ENCODE peak calls at places on chromosome 13, in five cellular contexts. One of them, this sample, is unnamed.

GRCh38 chr13:31686660-31687430 is 52.5 kb upstream of the RXFP2 start:
- DNase-seq in A549: no peak
- DNase-seq in thoracic aorta: no peak
- DNase-seq in suprapubic skin: no peak
- DNase-seq in body of pancreas: no peak
- DNase-seq in this sample: no peak

GRCh38 chr13:78317030-78317429 is 286.3 kb downstream of the POU4F1 start:
- DNase-seq in A549: no peak
- DNase-seq in thoracic aorta: no peak
- DNase-seq in suprapubic skin: no peak
- DNase-seq in body of pancreas: no peak
- DNase-seq in this sample: no peak

GRCh38 chr13:80363890-80364503 is 23.1 kb upstream of the SPRY2 start:
- DNase-seq in A549: peak
- DNase-seq in thoracic aorta: no peak
- DNase-seq in suprapubic skin: no peak
- DNase-seq in body of pancreas: no peak
- DNase-seq in this sample: no peak

GRCh38 chr13:46629811-46630413 is 76.9 kb downstream of the LRCH1 start:
- DNase-seq in A549: no peak
- DNase-seq in thoracic aorta: no peak
- DNase-seq in suprapubic skin: no peak
- DNase-seq in body of pancreas: no peak
- DNase-seq in this sample: no peak

GRCh38 chr13:58142952-58143351 is 511.4 kb downstream of the PCDH17 start:
- DNase-seq in A549: no peak
- DNase-seq in thoracic aorta: no peak
- DNase-seq in suprapubic skin: no peak
- DNase-seq in body of pancreas: no peak
- DNase-seq in this sample: no peak

GRCh38 chr13:45828253-45828968 is 23.1 kb downstream of the SIAH3 start:
- DNase-seq in A549: no peak
- DNase-seq in thoracic aorta: no peak
- DNase-seq in suprapubic skin: no peak
- DNase-seq in body of pancreas: no peak
- DNase-seq in this sample: no peak

GRCh38 chr13:31242935-31243334 is 43.2 kb downstream of the B3GLCT start:
- DNase-seq in A549: no peak
- DNase-seq in thoracic aorta: no peak
- DNase-seq in suprapubic skin: no peak
- DNase-seq in body of pancreas: no peak
- DNase-seq in this sample: no peak

GRCh38 chr13:61286148-61286745 is 129.4 kb downstream of the PCDH20 start:
- DNase-seq in A549: peak
- DNase-seq in thoracic aorta: no peak
- DNase-seq in suprapubic skin: no peak
- DNase-seq in body of pancreas: no peak
- DNase-seq in this sample: no peak

GRCh38 chr13:92175330-92175729 is 776.9 kb downstream of the GPC5 start:
- DNase-seq in A549: peak
- DNase-seq in thoracic aorta: no peak
- DNase-seq in suprapubic skin: no peak
- DNase-seq in body of pancreas: peak
- DNase-seq in this sample: no peak

GRCh38 chr13:109271991-109272454 is 514.4 kb downstream of the IRS2 start:
- DNase-seq in A549: peak
- DNase-seq in thoracic aorta: no peak
- DNase-seq in suprapubic skin: no peak
- DNase-seq in body of pancreas: no peak
- DNase-seq in this sample: no peak

DNA sequence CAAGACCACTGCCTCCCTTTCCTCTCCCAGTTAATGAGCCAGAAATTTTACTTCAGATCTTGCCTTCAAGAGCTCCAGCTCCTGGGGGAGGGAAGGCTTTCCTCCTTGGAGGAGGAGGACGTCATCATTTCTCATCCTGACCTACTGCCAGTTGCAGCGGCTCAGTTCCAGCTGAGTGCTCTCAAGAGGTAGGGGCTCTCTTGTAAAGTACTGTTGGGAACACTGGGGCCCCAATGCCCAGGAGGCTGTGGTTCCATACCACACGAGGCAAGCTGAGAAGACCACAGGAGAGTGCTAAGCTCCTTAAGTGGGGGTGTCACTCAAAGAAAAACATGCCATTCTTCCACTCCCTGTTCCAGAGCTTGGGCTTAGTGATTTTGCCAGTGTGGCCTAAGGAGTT is 36.2 kb downstream of the METTL21C start:
- DNase-seq in A549: no peak
- DNase-seq in thoracic aorta: no peak
- DNase-seq in suprapubic skin: no peak
- DNase-seq in body of pancreas: no peak
- DNase-seq in this sample: no peak
- H3K27ac ChIP-seq in A549: no peak
- H3K27ac ChIP-seq in thoracic aorta: no peak
- H3K27ac ChIP-seq in suprapubic skin: no peak
- H3K27ac ChIP-seq in body of pancreas: no peak
- H3K27ac ChIP-seq in this sample: no peak

GRCh38 chr13:48536851-48537250 is 4.0 kb upstream of the RCBTB2 start:
- DNase-seq in A549: no peak
- DNase-seq in thoracic aorta: no peak
- DNase-seq in suprapubic skin: no peak
- DNase-seq in body of pancreas: no peak
- DNase-seq in this sample: no peak

GRCh38 chr13:48542581-48543341 is 9.9 kb upstream of the RCBTB2 start:
- DNase-seq in A549: no peak
- DNase-seq in thoracic aorta: no peak
- DNase-seq in suprapubic skin: peak
- DNase-seq in body of pancreas: peak
- DNase-seq in this sample: no peak

GRCh38 chr13:48545608-48546007 is 12.7 kb upstream of the RCBTB2 start:
- DNase-seq in A549: no peak
- DNase-seq in thoracic aorta: no peak
- DNase-seq in suprapubic skin: no peak
- DNase-seq in body of pancreas: no peak
- DNase-seq in this sample: no peak

GRCh38 chr13:48539550-48539949 is 6.7 kb upstream of the RCBTB2 start:
- DNase-seq in A549: no peak
- DNase-seq in thoracic aorta: no peak
- DNase-seq in suprapubic skin: no peak
- DNase-seq in body of pancreas: no peak
- DNase-seq in this sample: no peak

GRCh38 chr13:48542138-48542537 is 9.3 kb upstream of the RCBTB2 start:
- DNase-seq in A549: no peak
- DNase-seq in thoracic aorta: no peak
- DNase-seq in suprapubic skin: no peak
- DNase-seq in body of pancreas: no peak
- DNase-seq in this sample: no peak
- H3K4me3 ChIP-seq in A549: no peak
- H3K4me3 ChIP-seq in thoracic aorta: no peak
- H3K4me3 ChIP-seq in suprapubic skin: no peak
- H3K4me3 ChIP-seq in body of pancreas: no peak
- H3K4me3 ChIP-seq in this sample: no peak

GRCh38 chr13:97257228-97257755 is 35.2 kb downstream of the MBNL2 start:
- DNase-seq in A549: peak
- DNase-seq in thoracic aorta: no peak
- DNase-seq in suprapubic skin: no peak
- DNase-seq in body of pancreas: no peak
- DNase-seq in this sample: no peak
- H3K27ac ChIP-seq in A549: peak
- H3K27ac ChIP-seq in thoracic aorta: peak
- H3K27ac ChIP-seq in suprapubic skin: peak
- H3K27ac ChIP-seq in body of pancreas: peak
- H3K27ac ChIP-seq in this sample: peak

DNA sequence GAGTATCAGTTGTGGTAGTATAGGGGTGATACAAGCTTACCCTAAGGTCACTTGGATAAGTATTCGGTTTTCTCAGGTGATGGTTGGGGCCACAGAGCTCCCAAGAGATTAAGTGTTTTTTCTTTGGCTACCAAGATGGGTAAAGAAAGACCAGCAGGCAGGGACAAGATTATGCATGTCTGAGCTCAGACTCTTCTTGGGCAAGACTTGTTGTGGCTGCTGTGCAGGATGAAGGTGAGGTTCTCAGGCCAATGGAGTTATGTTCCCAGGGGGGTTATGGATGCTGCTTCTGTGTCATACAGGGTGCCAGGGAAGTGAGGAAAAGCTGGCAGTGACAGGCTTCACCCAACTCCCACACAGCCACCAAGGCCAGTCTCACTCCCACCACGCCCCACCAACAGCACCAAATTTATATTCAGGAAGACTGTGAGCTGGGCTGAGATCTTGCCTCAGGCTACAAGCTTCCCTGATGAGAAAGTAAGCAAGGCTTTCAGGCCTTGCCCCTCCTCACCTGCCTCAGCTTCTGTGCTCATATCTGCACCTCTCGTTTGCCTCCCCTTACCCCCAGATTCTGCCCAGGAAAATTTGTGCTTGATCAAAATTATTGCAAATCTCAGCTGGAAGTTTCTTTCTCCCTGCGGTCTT is 511.8 kb upstream of the SLITRK1 start:
- DNase-seq in A549: no peak
- DNase-seq in thoracic aorta: no peak
- DNase-seq in suprapubic skin: no peak
- DNase-seq in body of pancreas: no peak
- DNase-seq in this sample: no peak
- H3K4me3 ChIP-seq in A549: no peak
- H3K4me3 ChIP-seq in thoracic aorta: no peak
- H3K4me3 ChIP-seq in suprapubic skin: no peak
- H3K4me3 ChIP-seq in body of pancreas: no peak
- H3K4me3 ChIP-seq in this sample: no peak

GRCh38 chr13:43293008-43293407 is 269.6 kb downstream of the DNAJC15 start:
- DNase-seq in A549: no peak
- DNase-seq in thoracic aorta: no peak
- DNase-seq in suprapubic skin: no peak
- DNase-seq in body of pancreas: no peak
- DNase-seq in this sample: no peak
- H3K27ac ChIP-seq in A549: no peak
- H3K27ac ChIP-seq in thoracic aorta: no peak
- H3K27ac ChIP-seq in suprapubic skin: no peak
- H3K27ac ChIP-seq in body of pancreas: no peak
- H3K27ac ChIP-seq in this sample: no peak

GRCh38 chr13:40503026-40503425 is 163.4 kb downstream of the FOXO1 start:
- DNase-seq in A549: no peak
- DNase-seq in thoracic aorta: no peak
- DNase-seq in suprapubic skin: no peak
- DNase-seq in body of pancreas: no peak
- DNase-seq in this sample: no peak

GRCh38 chr13:40504641-40505040 is 161.8 kb downstream of the FOXO1 start:
- DNase-seq in A549: no peak
- DNase-seq in thoracic aorta: no peak
- DNase-seq in suprapubic skin: no peak
- DNase-seq in body of pancreas: no peak
- DNase-seq in this sample: no peak

GRCh38 chr13:40503966-40504591 is 162.4 kb downstream of the FOXO1 start:
- DNase-seq in A549: peak
- DNase-seq in thoracic aorta: no peak
- DNase-seq in suprapubic skin: no peak
- DNase-seq in body of pancreas: no peak
- DNase-seq in this sample: no peak

GRCh38 chr13:40506592-40507446 is 159.6 kb downstream of the FOXO1 start:
- DNase-seq in A549: no peak
- DNase-seq in thoracic aorta: no peak
- DNase-seq in suprapubic skin: no peak
- DNase-seq in body of pancreas: no peak
- DNase-seq in this sample: no peak

GRCh38 chr13:40505196-40505595 is 161.2 kb downstream of the FOXO1 start:
- DNase-seq in A549: no peak
- DNase-seq in thoracic aorta: no peak
- DNase-seq in suprapubic skin: no peak
- DNase-seq in body of pancreas: no peak
- DNase-seq in this sample: no peak
- H3K4me3 ChIP-seq in A549: no peak
- H3K4me3 ChIP-seq in thoracic aorta: no peak
- H3K4me3 ChIP-seq in suprapubic skin: no peak
- H3K4me3 ChIP-seq in body of pancreas: no peak
- H3K4me3 ChIP-seq in this sample: no peak

DNA sequence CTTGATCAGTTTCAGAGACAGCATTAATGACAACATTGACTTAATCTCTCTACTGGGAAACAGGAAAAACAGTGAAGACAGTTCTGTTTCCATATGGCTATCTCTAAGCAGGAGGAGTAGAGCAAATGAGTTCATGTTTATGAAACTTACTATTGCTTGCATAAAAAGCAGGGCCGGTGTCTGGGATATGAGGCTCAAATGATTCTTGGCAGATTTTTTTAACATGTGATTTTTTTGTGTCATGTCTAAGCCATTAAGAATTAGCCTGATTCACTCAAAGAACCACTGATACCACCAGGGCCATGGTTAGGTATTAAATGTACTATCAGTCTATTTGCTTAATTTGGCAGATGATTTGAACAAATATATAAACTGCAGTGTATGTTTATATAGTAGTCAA is 141.8 kb downstream of the SLC7A1 start:
- DNase-seq in A549: no peak
- DNase-seq in thoracic aorta: no peak
- DNase-seq in suprapubic skin: no peak
- DNase-seq in body of pancreas: no peak
- DNase-seq in this sample: no peak
- H3K27ac ChIP-seq in A549: no peak
- H3K27ac ChIP-seq in thoracic aorta: no peak
- H3K27ac ChIP-seq in suprapubic skin: no peak
- H3K27ac ChIP-seq in body of pancreas: no peak
- H3K27ac ChIP-seq in this sample: no peak

GRCh38 chr13:106593131-106593530 is 25.2 kb upstream of the ARGLU1 start:
- DNase-seq in A549: no peak
- DNase-seq in thoracic aorta: no peak
- DNase-seq in suprapubic skin: no peak
- DNase-seq in body of pancreas: no peak
- DNase-seq in this sample: no peak

GRCh38 chr13:106589716-106590115 is 21.8 kb upstream of the ARGLU1 start:
- DNase-seq in A549: no peak
- DNase-seq in thoracic aorta: no peak
- DNase-seq in suprapubic skin: no peak
- DNase-seq in body of pancreas: no peak
- DNase-seq in this sample: no peak

GRCh38 chr13:106588367-106588766 is 20.4 kb upstream of the ARGLU1 start:
- DNase-seq in A549: no peak
- DNase-seq in thoracic aorta: no peak
- DNase-seq in suprapubic skin: no peak
- DNase-seq in body of pancreas: no peak
- DNase-seq in this sample: no peak

GRCh38 chr13:106587787-106588186 is 19.9 kb upstream of the ARGLU1 start:
- DNase-seq in A549: no peak
- DNase-seq in thoracic aorta: no peak
- DNase-seq in suprapubic skin: no peak
- DNase-seq in body of pancreas: no peak
- DNase-seq in this sample: no peak

GRCh38 chr13:106591299-106591698 is 23.4 kb upstream of the ARGLU1 start:
- DNase-seq in A549: no peak
- DNase-seq in thoracic aorta: no peak
- DNase-seq in suprapubic skin: no peak
- DNase-seq in body of pancreas: no peak
- DNase-seq in this sample: no peak
- H3K4me3 ChIP-seq in A549: no peak
- H3K4me3 ChIP-seq in thoracic aorta: no peak
- H3K4me3 ChIP-seq in suprapubic skin: no peak
- H3K4me3 ChIP-seq in body of pancreas: no peak
- H3K4me3 ChIP-seq in this sample: no peak